ENCODE peak calls at places on chromosomes 1 and 21, in ten cellular contexts. K is upper lobe of right lung; L is HAP-1; M is ovary; F is PC-9; B is heart right ventricle; T is CD8-positive, alpha-beta T cell; J is CD8-positive, alpha-beta memory T cell; W is heart left ventricle; D is A549. U is an unnamed sample. For H3K4me1, the result is how much of the 10 kb centered on the place peaks cover.

GRCh38 chr1:111513410-111514020 is 10.1 kb upstream of the ADORA3 start:
- DNase-seq in M (no peak), D (no peak), L (no peak), K (no peak), F (no peak), B (no peak), W (peak), J (no peak), T (no peak), U (no peak)

GRCh38 chr1:177172866-177173265 is 2.1 kb downstream of the BRINP2 start:
- DNase-seq in B (no peak), K (no peak), W (no peak), L (no peak), T (no peak), F (no peak), M (no peak), J (no peak), D (peak), U (no peak)

GRCh38 chr21:41477641-41478318 is 30.2 kb downstream of the TMPRSS2 start:
- DNase-seq in M (no peak), L (no peak), K (peak), T (no peak), J (no peak), B (no peak), D (no peak), W (no peak), F (peak), U (no peak)

GRCh38 chr1:207962716-207963428 is 51.9 kb upstream of the CD34 start:
- DNase-seq in J (no peak), F (no peak), K (no peak), T (no peak), B (peak), D (no peak), W (peak), L (no peak), M (peak), U (peak)

GRCh38 chr1:117365350-117366280 is 1.6 kb upstream of the MAN1A2 start:
- DNase-seq in M (peak), T (no peak), L (no peak), W (no peak), D (no peak), J (no peak), F (no peak), K (no peak), B (no peak), U (no peak)

GRCh38 chr1:87129606-87130005 is 199.1 kb upstream of the LMO4 start:
- DNase-seq in D (no peak), M (peak), B (peak), F (no peak), L (no peak), T (no peak), W (peak), K (no peak), J (no peak), U (peak)

GRCh38 chr1:61084560-61084991 is 2.2 kb downstream of the NFIA start:
- DNase-seq in J (no peak), B (no peak), D (no peak), W (no peak), T (no peak), F (no peak), M (no peak), L (no peak), K (no peak), U (no peak)

GRCh38 chr1:191174298-191174697 is 696.6 kb upstream of the BRINP3 start:
- DNase-seq in M (no peak), K (no peak), T (no peak), W (no peak), L (no peak), F (no peak), J (no peak), D (no peak), B (no peak), U (no peak)

GRCh38 chr21:44985441-44986401 is 45.9 kb downstream of the SLX9 start:
- DNase-seq in F (no peak), D (no peak), M (peak), K (peak), L (no peak), W (peak), T (no peak), B (no peak), J (no peak), U (no peak)
- H3K4me1 ChIP-seq in F (under half), D (under half), M (under half), K (under half), L (under half), W (under half), T (under half), B (under half), J (under half), U (under half)

GRCh38 chr21:45763506-45763905 is 120.0 kb downstream of the PCBP3 start:
- DNase-seq in W (no peak), F (no peak), B (no peak), J (no peak), L (no peak), T (no peak), M (no peak), K (no peak), D (no peak), U (no peak)
- H3K4me3 ChIP-seq in W (no peak), F (no peak), B (no peak), J (no peak), L (no peak), T (no peak), M (no peak), K (no peak), D (no peak), U (no peak)

GRCh38 chr1:23530089-23530749 is 814 bp downstream of the E2F2 start:
- DNase-seq in L (no peak), F (no peak), B (no peak), T (no peak), M (no peak), J (no peak), D (no peak), K (no peak), W (no peak), U (no peak)
- H3K4me1 ChIP-seq in L (under half), F (half or more), B (under half), T (half or more), M (under half), J (half or more), D (half or more), K (under half), W (under half), U (under half)

GRCh38 chr21:16589499-16589898 is 859.7 kb downstream of the USP25 start:
- DNase-seq in F (no peak), L (no peak), B (no peak), T (no peak), D (no peak), M (no peak), J (no peak), K (no peak), W (no peak), U (no peak)
- H3K4me3 ChIP-seq in F (peak), L (no peak), B (no peak), T (no peak), D (no peak), M (no peak), J (no peak), K (no peak), W (no peak), U (no peak)

GRCh38 chr1:9279172-9279840 is 13.4 kb upstream of the SPSB1 start:
- DNase-seq in M (no peak), W (no peak), F (no peak), L (no peak), K (no peak), J (no peak), D (no peak), T (no peak), B (no peak), U (no peak)
- H3K4me1 ChIP-seq in M (under half), W (under half), F (under half), L (under half), K (under half), J (under half), D (under half), T (under half), B (under half), U (under half)

GRCh38 chr1:50985094-50985493 is 15.0 kb downstream of the CDKN2C start:
- DNase-seq in J (no peak), B (no peak), M (no peak), F (no peak), T (no peak), W (no peak), K (no peak), D (no peak), L (peak), U (no peak)
- H3K4me3 ChIP-seq in J (no peak), B (no peak), M (no peak), F (no peak), T (no peak), W (no peak), K (no peak), D (no peak), L (no peak), U (no peak)

GRCh38 chr21:31753949-31754348 is 22.0 kb upstream of the SCAF4 start:
- DNase-seq in W (no peak), T (no peak), J (no peak), D (no peak), M (no peak), B (no peak), L (no peak), K (no peak), F (no peak), U (no peak)
- H3K4me1 ChIP-seq in W (under half), T (under half), J (under half), D (under half), M (under half), B (under half), L (under half), K (under half), F (under half), U (under half)

GRCh38 chr1:226995064-226995965 is 55.2 kb downstream of the COQ8A start:
- DNase-seq in K (no peak), T (no peak), M (no peak), D (no peak), J (no peak), B (no peak), L (no peak), W (no peak), F (no peak), U (no peak)
- H3K4me3 ChIP-seq in K (no peak), T (no peak), M (no peak), D (no peak), J (no peak), B (no peak), L (no peak), W (no peak), F (no peak), U (no peak)